ENCODE peak calls at places on chromosomes 6 and 20, in ten cellular contexts. A is HT-29, E is pancreas, B is choroid plexus epithelial cell, L is Caki2, Q is Ammon's horn, R is RPMI7951, I is neural progenitor cell, S is ELF-1, N is NCI-H345. C is an unnamed sample.

GRCh38 chr6:7684843-7685242 is 41.1 kb upstream of the BMP6 start:
- DNase-seq in S (peak; percentile 89), I (peak; percentile 74), R (no peak), E (no peak), B (no peak), A (no peak), Q (no peak), L (no peak), N (peak; percentile 53), C (no peak)

GRCh38 chr6:90722648-90723047 is 135.8 kb upstream of the MAP3K7 start:
- DNase-seq in I (no peak), N (no peak), L (no peak), B (no peak), Q (no peak), R (no peak), S (no peak), E (no peak), A (no peak), C (no peak)

GRCh38 chr6:49606696-49607390 is 29.8 kb downstream of the RHAG start:
- DNase-seq in L (peak; percentile 65), E (no peak), B (peak; percentile 94), R (peak; percentile 76), I (peak; percentile 84), N (peak; percentile 90), S (peak; percentile 43), A (peak; percentile 95), Q (peak; percentile 91), C (peak; percentile 88)

GRCh38 chr6:122372647-122373046 is 26.8 kb upstream of the HSF2 start:
- DNase-seq in Q (peak; percentile 20), A (no peak), R (peak; percentile 3), E (no peak), B (peak; percentile 39), S (no peak), N (no peak), L (no peak), I (no peak), C (no peak)

GRCh38 chr20:57539889-57540288 is 14.9 kb upstream of the CTCFL start:
- DNase-seq in I (no peak), B (no peak), Q (no peak), L (no peak), N (no peak), A (no peak), E (no peak), S (no peak), R (peak; percentile 29), C (no peak)

GRCh38 chr6:74409447-74409846 is 713.4 kb downstream of the CD109 start:
- DNase-seq in I (peak; percentile 9), E (no peak), S (no peak), L (peak; percentile 14), N (no peak), A (peak; percentile 72), R (peak; percentile 50), Q (peak; percentile 22), B (peak; percentile 89), C (peak; percentile 7)

GRCh38 chr6:166237611-166238010 is 70.0 kb upstream of the TBXT start:
- DNase-seq in I (no peak), Q (peak; percentile 24), S (peak; percentile 85), R (no peak), L (no peak), E (no peak), A (no peak), N (no peak), B (no peak), C (no peak)

GRCh38 chr6:156794546-156794945 is 17.4 kb downstream of the ARID1B start:
- DNase-seq in R (no peak), Q (no peak), E (no peak), N (no peak), L (peak; percentile 78), B (no peak), S (no peak), A (no peak), I (no peak), C (no peak)

GRCh38 chr6:56906752-56907151 is 48.2 kb upstream of the BEND6 start:
- DNase-seq in Q (no peak), E (no peak), I (no peak), S (no peak), A (no peak), N (no peak), L (no peak), R (peak; percentile 55), B (peak; percentile 44), C (no peak)

GRCh38 chr6:129314575-129314974 is 395.4 kb downstream of the ARHGAP18 start:
- DNase-seq in S (no peak), A (no peak), L (peak; percentile 65), N (no peak), R (no peak), I (no peak), Q (peak; percentile 43), B (no peak), E (no peak), C (no peak)

GRCh38 chr6:73666393-73666792 is 12.6 kb upstream of the SLC17A5 start:
- DNase-seq in N (no peak), Q (no peak), L (no peak), B (peak; percentile 50), E (no peak), R (no peak), S (no peak), A (no peak), I (no peak), C (no peak)

GRCh38 chr6:28489366-28490190 is 26.0 kb downstream of the GPX6 start:
- DNase-seq in I (peak; percentile 90), S (peak; percentile 83), A (no peak), E (peak; percentile 57), R (peak; percentile 55), Q (peak; percentile 9), N (no peak), L (peak; percentile 87), B (peak; percentile 89), C (no peak)